ENCODE peak calls at places on chromosomes 7 and 10, in five cellular contexts. D is HepG2, R is NT2/D1, C is GM12878, U is H1. W is an unnamed sample.

GRCh38 chr7:159024280-159024951 is 120.3 kb downstream of the VIPR2 start:
- DNase-seq in C (no peak), U (no peak), D (no peak), R (no peak), W (no peak)

GRCh38 chr10:23314835-23315239 is 29.8 kb downstream of the C10orf67 start:
- DNase-seq in U (no peak), D (peak; percentile 64), R (peak; percentile 46), C (peak; percentile 28), W (peak; percentile 30)

GRCh38 chr10:122279725-122280141 is 8.6 kb downstream of the BTBD16 start:
- DNase-seq in U (peak; percentile 86), R (no peak), D (peak; percentile 54), C (no peak), W (peak; percentile 81)

GRCh38 chr10:112835933-112836564 is 114.0 kb upstream of the TCF7L2 start:
- DNase-seq in C (no peak), U (no peak), D (peak; percentile 60), R (no peak), W (no peak)

GRCh38 chr10:130040817-130041330 is 69.8 kb downstream of the C10orf143 start:
- DNase-seq in U (peak; percentile 37), D (no peak), R (no peak), C (no peak), W (no peak)

GRCh38 chr7:25965405-25966123 is 186.4 kb upstream of the NFE2L3 start:
- DNase-seq in D (no peak), C (no peak), U (no peak), R (no peak), W (no peak)

GRCh38 chr7:114081606-114082425 is 163.0 kb upstream of the PPP1R3A start:
- DNase-seq in D (peak; percentile 16), C (no peak), U (no peak), R (no peak), W (peak; percentile 30)

GRCh38 chr10:104445359-104445758 is 91.7 kb downstream of the CFAP58 start:
- DNase-seq in U (no peak), R (no peak), C (no peak), D (no peak), W (no peak)

GRCh38 chr7:154646126-154647013 is 356.6 kb downstream of the PAXIP1 start:
- DNase-seq in C (no peak), R (no peak), D (no peak), U (no peak), W (no peak)

GRCh38 chr7:32158076-32158475 is 87.9 kb upstream of the PDE1C start:
- DNase-seq in D (no peak), C (no peak), U (no peak), R (no peak), W (no peak)

GRCh38 chr7:106329971-106330733 is 45.4 kb upstream of the NAMPT start:
- DNase-seq in D (no peak), U (no peak), C (no peak), R (no peak), W (no peak)

GRCh38 chr10:124002391-124003069 is 90.9 kb downstream of the CHST15 start:
- DNase-seq in U (no peak), D (no peak), R (no peak), C (no peak), W (no peak)

GRCh38 chr7:50721160-50721559 is 61.5 kb downstream of the GRB10 start:
- DNase-seq in D (no peak), U (no peak), C (no peak), R (no peak), W (no peak)

GRCh38 chr7:154906736-154907355 is 96.1 kb downstream of the PAXIP1 start:
- DNase-seq in C (no peak), R (no peak), D (no peak), U (no peak), W (no peak)

GRCh38 chr10:21162948-21163347 is 265.8 kb upstream of the NEBL start:
- DNase-seq in C (no peak), U (no peak), R (no peak), D (no peak), W (no peak)

GRCh38 chr7:22373911-22374310 is 17.0 kb upstream of the RAPGEF5 start:
- DNase-seq in D (no peak), R (no peak), U (no peak), C (no peak), W (no peak)

GRCh38 chr7:98107313-98107691 is 640 bp downstream of the LMTK2 start:
- DNase-seq in D (no peak), U (no peak), C (no peak), R (no peak), W (peak; percentile 23)

GRCh38 chr10:5530412-5530806 is 5.6 kb downstream of the CALML3 start:
- DNase-seq in D (no peak), U (no peak), C (no peak), R (no peak), W (no peak)

GRCh38 chr7:101558742-101559325 is 70.3 kb downstream of the MYL10 start:
- DNase-seq in U (no peak), D (no peak), R (no peak), C (no peak), W (no peak)

GRCh38 chr10:61503051-61503450 is 49.9 kb upstream of the TMEM26 start:
- DNase-seq in C (no peak), U (no peak), R (no peak), D (no peak), W (no peak)

GRCh38 chr7:47428052-47428779 is 153.7 kb downstream of the TNS3 start:
- DNase-seq in R (no peak), C (no peak), U (no peak), D (no peak), W (no peak)

GRCh38 chr7:132782777-132783633 is 206.7 kb upstream of the PLXNA4 start:
- DNase-seq in C (no peak), U (no peak), R (no peak), D (no peak), W (no peak)

GRCh38 chr10:99396471-99396870 is 34.0 kb downstream of the GOT1 start:
- DNase-seq in U (no peak), D (peak; percentile 26), C (no peak), R (no peak), W (no peak)

GRCh38 chr10:28317735-28318134 is 14.9 kb upstream of the MPP7 start:
- DNase-seq in U (no peak), C (no peak), D (no peak), R (no peak), W (no peak)

GRCh38 chr10:28312572-28312971 is 9.7 kb upstream of the MPP7 start:
- DNase-seq in C (no peak), R (no peak), U (no peak), D (no peak), W (no peak)

GRCh38 chr10:28311104-28311503 is 8.2 kb upstream of the MPP7 start:
- DNase-seq in D (no peak), R (no peak), U (no peak), C (no peak), W (no peak)

GRCh38 chr10:28314211-28314610 is 11.3 kb upstream of the MPP7 start:
- DNase-seq in R (no peak), D (no peak), C (no peak), U (no peak), W (no peak)

GRCh38 chr10:28315140-28315539 is 12.3 kb upstream of the MPP7 start:
- DNase-seq in U (no peak), R (no peak), C (no peak), D (no peak), W (no peak)
- TF ChIP-seq SUZ12 in U (no peak), R (no peak), C (no peak), D (no peak), W (no peak)

DNA sequence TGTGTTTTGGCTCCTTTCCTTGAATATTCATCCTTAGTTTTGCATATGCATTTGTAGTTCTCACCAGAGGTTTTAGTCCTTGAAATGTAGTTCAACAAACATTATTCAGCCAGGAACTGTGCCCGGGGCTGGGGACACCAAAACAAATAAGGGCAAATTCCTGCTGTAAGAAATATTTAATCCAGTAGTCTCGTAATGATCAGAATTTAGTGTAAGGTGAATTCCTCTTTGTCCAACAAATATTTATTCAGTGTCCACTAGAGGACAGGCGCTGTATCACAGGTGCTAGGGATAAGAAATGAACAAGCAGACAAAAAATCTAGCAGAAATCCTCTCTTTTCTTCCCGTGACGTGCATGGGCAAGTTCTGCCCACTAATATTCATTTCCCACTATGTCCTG is 17.6 kb downstream of the LGI1 start:
- DNase-seq in D (peak; percentile 4), R (no peak), U (no peak), C (no peak), W (no peak)
- TF ChIP-seq SUZ12 in D (no peak), R (no peak), U (no peak), C (no peak), W (no peak)

GRCh38 chr10:125521721-125522680 is 161.0 kb downstream of the TEX36 start:
- DNase-seq in U (peak; percentile 96), D (peak; percentile 23), R (peak; percentile 51), C (no peak), W (peak; percentile 85)
- TF ChIP-seq SUZ12 in U (no peak), D (no peak), R (no peak), C (no peak), W (no peak)

GRCh38 chr10:97031459-97031858 is 154.3 kb downstream of the SLIT1 start:
- DNase-seq in C (no peak), U (no peak), R (no peak), D (no peak), W (no peak)
- TF ChIP-seq SUZ12 in C (no peak), U (no peak), R (no peak), D (no peak), W (no peak)

DNA sequence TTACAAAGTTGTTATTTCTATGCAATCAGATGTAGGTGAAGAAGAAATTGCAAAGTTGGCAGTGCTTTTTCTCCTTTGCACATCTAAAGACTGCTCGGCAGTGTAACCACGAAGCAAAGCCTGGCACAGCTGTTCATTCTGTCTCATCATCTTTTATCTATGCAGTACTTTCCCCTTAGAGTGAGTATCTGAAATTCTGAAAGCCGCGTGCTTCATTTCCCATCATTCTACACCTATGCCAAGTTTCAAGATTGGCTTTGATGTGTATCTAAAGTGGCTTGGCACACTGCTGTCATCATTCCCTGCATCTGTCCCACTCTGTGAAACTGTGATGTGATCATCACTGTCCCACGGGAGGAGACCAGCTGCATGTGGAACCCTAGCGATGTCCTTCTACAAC is 15.2 kb downstream of the SOSTDC1 start:
- DNase-seq in U (no peak), R (no peak), C (no peak), D (no peak), W (no peak)
- TF ChIP-seq SUZ12 in U (no peak), R (no peak), C (no peak), D (no peak), W (no peak)

DNA sequence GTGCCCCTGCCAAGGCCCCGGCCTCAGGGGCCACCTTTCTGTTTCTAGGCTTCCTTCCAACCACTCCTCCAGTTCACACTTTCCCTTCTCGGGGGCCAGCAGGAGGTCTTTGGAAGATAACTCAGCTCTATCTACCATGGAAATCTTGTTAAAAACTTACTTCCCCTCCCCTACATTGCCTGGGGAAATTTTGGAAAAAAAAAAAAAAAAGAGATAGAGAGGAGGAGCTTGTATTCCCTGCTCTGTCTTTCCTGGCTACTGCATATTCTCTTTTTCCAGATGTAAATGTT is 154.2 kb downstream of the BMPER start:
- DNase-seq in U (no peak), C (no peak), D (no peak), R (no peak), W (no peak)
- TF ChIP-seq SUZ12 in U (no peak), C (no peak), D (no peak), R (no peak), W (no peak)

W was measured in HEK293T.